ENCODE peak calls at places on chromosomes 1 and 21, in ten cellular contexts. W is left ventricle myocardium inferior, J is lower lobe of right lung, H is lung, L is neural progenitor cell, X is stomach, O is aorta, A is GM23338, E is cardiac muscle cell, Y is ovary. F is an unnamed sample.

GRCh38 chr1:108504447-108504846 is 54.3 kb downstream of the NBPF6 start:
- DNase-seq in W (no peak), J (no peak), H (no peak), L (no peak), X (no peak), O (no peak), A (no peak), E (no peak), Y (no peak), F (no peak)

GRCh38 chr1:158272681-158273080 is 17.0 kb upstream of the CD1C start:
- DNase-seq in W (no peak), J (no peak), H (no peak), L (no peak), X (no peak), O (no peak), A (no peak), E (no peak), Y (no peak), F (no peak)

GRCh38 chr1:209747580-209748262 is 8.1 kb upstream of the TRAF3IP3 start:
- DNase-seq in W (peak; percentile 87), J (peak; percentile 94), H (peak; percentile 95), L (peak; percentile 95), X (peak; percentile 96), O (peak; percentile 94), A (peak; percentile 98), E (peak; percentile 97), Y (peak; percentile 95), F (peak; percentile 92)

GRCh38 chr1:235882816-235883215 is 16.1 kb upstream of the LYST start:
- DNase-seq in W (no peak), J (no peak), H (no peak), L (no peak), X (no peak), O (no peak), A (no peak), E (peak; percentile 61), Y (no peak), F (no peak)

GRCh38 chr1:53586765-53587164 is 127.6 kb downstream of the DMRTB1 start:
- DNase-seq in W (no peak), J (no peak), H (no peak), L (peak; percentile 20), X (peak; percentile 13), O (no peak), A (no peak), E (no peak), Y (no peak), F (no peak)

GRCh38 chr1:119226880-119227279 is 86.4 kb upstream of the WARS2 start:
- DNase-seq in W (no peak), J (no peak), H (no peak), L (peak; percentile 29), X (no peak), O (no peak), A (no peak), E (no peak), Y (no peak), F (no peak)

GRCh38 chr1:181097242-181097641 is 8.7 kb downstream of the IER5 start:
- DNase-seq in W (no peak), J (no peak), H (no peak), L (no peak), X (no peak), O (no peak), A (peak; percentile 14), E (no peak), Y (no peak), F (no peak)

GRCh38 chr1:27862671-27863551 is 9.4 kb upstream of the THEMIS2 start:
- DNase-seq in W (peak; percentile 49), J (peak; percentile 77), H (peak; percentile 71), L (no peak), X (no peak), O (peak; percentile 86), A (no peak), E (peak; percentile 98), Y (no peak), F (no peak)

DNA sequence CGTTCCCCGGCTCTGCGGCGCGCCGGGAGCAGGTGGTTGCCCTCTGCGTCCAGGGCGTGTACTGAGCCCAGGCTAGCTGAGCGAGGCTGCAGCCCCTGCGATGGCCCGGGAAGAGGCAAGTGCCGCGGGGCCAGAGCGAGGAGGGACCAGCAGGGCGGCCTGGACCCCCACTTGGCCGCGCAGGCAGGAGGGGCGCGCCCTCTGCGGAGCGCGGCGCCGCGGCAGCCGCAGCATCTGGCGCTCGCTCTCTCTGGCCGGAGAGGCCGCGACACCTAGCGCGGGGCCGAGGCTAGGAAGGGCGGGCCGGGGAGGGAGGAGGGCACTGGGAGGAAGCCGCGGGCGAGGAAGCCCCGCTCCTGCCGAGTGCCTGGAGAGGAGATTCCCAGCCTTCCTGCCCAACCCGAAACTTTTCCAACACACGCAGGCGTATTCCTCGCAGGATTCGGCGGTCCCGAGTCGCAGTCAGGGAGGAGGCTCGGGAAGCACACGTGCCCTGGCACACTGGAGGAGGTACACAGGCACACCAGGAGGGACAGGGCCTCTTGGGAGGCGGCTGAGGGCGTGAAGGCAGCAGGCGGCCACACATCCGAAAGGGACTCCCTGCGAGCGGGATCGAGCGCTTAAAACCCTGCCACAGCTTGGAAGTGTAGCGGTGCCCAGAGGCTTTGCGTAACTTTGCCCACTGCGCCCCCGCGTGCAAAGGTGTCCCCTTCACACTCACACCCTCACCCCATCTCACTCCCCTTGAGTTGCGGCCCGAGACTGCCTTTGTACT is 4.8 kb upstream of the PROX1 start:
- DNase-seq in W (peak; percentile 40), J (no peak), H (no peak), L (peak; percentile 89), X (no peak), O (no peak), A (peak; percentile 84), E (no peak), Y (peak; percentile 44), F (no peak)
- H3K27me3 ChIP-seq in W (peaks cover 93% of the 10 kb centered on the region), J (peaks cover 98% of the 10 kb centered on the region), H (peaks cover 12% of the 10 kb centered on the region), L (peaks cover 94% of the 10 kb centered on the region), X (peaks cover 100% of the 10 kb centered on the region), O (no peaks in the 10 kb centered on the region), A (peaks cover 90% of the 10 kb centered on the region), E (peaks cover 21% of the 10 kb centered on the region), Y (no peaks in the 10 kb centered on the region), F (peaks cover 71% of the 10 kb centered on the region)

DNA sequence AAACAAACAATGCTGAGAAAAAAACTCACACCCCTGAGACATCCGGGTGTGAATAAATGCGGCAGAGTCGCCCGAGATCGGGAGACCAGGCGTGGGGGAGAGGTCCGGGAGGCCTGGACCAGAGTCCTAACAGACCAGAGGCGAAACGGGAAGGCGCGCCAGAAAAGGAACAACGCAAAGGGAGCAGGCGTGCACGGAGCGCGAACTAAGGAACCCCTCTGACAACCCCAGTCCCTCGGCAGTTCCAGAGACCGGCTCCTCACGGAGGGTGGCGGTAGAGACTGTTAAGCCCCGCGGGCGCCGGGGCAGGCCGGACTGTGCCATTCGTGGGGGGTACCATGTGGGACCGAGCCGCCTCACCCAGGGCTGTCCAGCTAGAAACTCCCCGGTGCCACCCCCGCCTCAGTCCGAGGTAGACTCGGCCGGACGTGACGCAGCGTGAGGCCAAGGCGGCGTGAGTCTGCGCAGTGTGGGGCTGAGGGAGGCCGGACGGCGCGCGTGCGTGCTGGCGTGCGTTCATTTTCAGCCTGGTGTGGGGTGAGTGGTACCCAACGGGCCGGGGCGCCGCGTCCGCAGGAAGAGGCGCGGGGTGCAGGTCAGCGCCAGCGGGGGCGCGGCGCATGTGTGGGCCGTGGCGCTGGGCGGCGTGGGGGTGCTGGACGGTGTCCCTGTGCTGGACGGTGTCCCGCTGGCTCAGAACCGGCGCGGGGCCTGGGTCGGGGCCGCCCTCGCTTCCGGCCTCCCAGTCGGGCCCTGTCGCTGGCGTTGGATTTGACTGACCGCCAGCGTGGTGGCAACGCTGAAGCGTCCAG is at the start of gene PARK7:
- DNase-seq in W (peak; percentile 100), J (peak; percentile 100), H (peak; percentile 100), L (peak; percentile 100), X (peak; percentile 100), O (peak; percentile 100), A (peak; percentile 99), E (peak; percentile 100), Y (peak; percentile 99), F (peak; percentile 94)
- H3K4me1 ChIP-seq in W (peaks cover 55% of the 10 kb centered on the region), J (peaks cover 27% of the 10 kb centered on the region), H (peaks cover 5% of the 10 kb centered on the region), L (peaks cover 9% of the 10 kb centered on the region), X (peaks cover 24% of the 10 kb centered on the region), O (no peaks in the 10 kb centered on the region), A (peaks cover 8% of the 10 kb centered on the region), E (peaks cover 9% of the 10 kb centered on the region), Y (peaks cover 2% of the 10 kb centered on the region), F (no peaks in the 10 kb centered on the region)

GRCh38 chr21:33424214-33424613 is 21.0 kb downstream of the IFNGR2 start:
- DNase-seq in W (no peak), J (no peak), H (no peak), L (no peak), X (no peak), O (no peak), A (no peak), E (no peak), Y (no peak), F (no peak)

GRCh38 chr21:33430858-33431257 is 27.6 kb downstream of the IFNGR2 start:
- DNase-seq in W (no peak), J (no peak), H (no peak), L (no peak), X (no peak), O (no peak), A (no peak), E (no peak), Y (no peak), F (no peak)

GRCh38 chr21:33425825-33426224 is 22.6 kb downstream of the IFNGR2 start:
- DNase-seq in W (no peak), J (no peak), H (no peak), L (no peak), X (no peak), O (no peak), A (no peak), E (no peak), Y (no peak), F (no peak)

GRCh38 chr21:33428669-33429068 is 25.5 kb downstream of the IFNGR2 start:
- DNase-seq in W (no peak), J (peak; percentile 68), H (peak; percentile 56), L (no peak), X (no peak), O (peak; percentile 65), A (no peak), E (no peak), Y (peak; percentile 15), F (no peak)

GRCh38 chr21:33427051-33427450 is 23.8 kb downstream of the IFNGR2 start:
- DNase-seq in W (no peak), J (no peak), H (no peak), L (no peak), X (no peak), O (no peak), A (no peak), E (no peak), Y (no peak), F (no peak)
- H3K36me3 ChIP-seq in W (peaks cover 97% of the 10 kb centered on the region), J (peaks cover 98% of the 10 kb centered on the region), H (peaks cover 42% of the 10 kb centered on the region), L (peaks cover 4% of the 10 kb centered on the region), X (peaks cover 25% of the 10 kb centered on the region), O (no peaks in the 10 kb centered on the region), A (peaks cover 7% of the 10 kb centered on the region), E (peaks cover 54% of the 10 kb centered on the region), Y (no peaks in the 10 kb centered on the region), F (peaks cover 13% of the 10 kb centered on the region)

GRCh38 chr21:33024278-33025103 is 1.2 kb upstream of the OLIG2 start:
- DNase-seq in W (no peak), J (no peak), H (no peak), L (peak; percentile 36), X (no peak), O (no peak), A (peak; percentile 45), E (no peak), Y (no peak), F (no peak)

GRCh38 chr21:33025471-33026298 is at the start of gene OLIG2:
- DNase-seq in W (no peak), J (no peak), H (no peak), L (peak; percentile 96), X (no peak), O (no peak), A (peak; percentile 98), E (no peak), Y (no peak), F (peak; percentile 88)

GRCh38 chr21:33026299-33026858 is 644 bp downstream of the OLIG2 start:
- DNase-seq in W (no peak), J (no peak), H (no peak), L (no peak), X (no peak), O (no peak), A (no peak), E (no peak), Y (no peak), F (no peak)

GRCh38 chr21:33023574-33024277 is 2.0 kb upstream of the OLIG2 start:
- DNase-seq in W (no peak), J (no peak), H (no peak), L (peak; percentile 75), X (no peak), O (no peak), A (peak; percentile 61), E (no peak), Y (no peak), F (no peak)

GRCh38 chr21:33025106-33025470 is 647 bp upstream of the OLIG2 start:
- DNase-seq in W (no peak), J (no peak), H (no peak), L (peak; percentile 81), X (no peak), O (no peak), A (peak; percentile 82), E (no peak), Y (no peak), F (no peak)
- H3K27me3 ChIP-seq in W (peaks cover 100% of the 10 kb centered on the region), J (peaks cover 100% of the 10 kb centered on the region), H (peaks cover 52% of the 10 kb centered on the region), L (peaks cover 100% of the 10 kb centered on the region), X (peaks cover 100% of the 10 kb centered on the region), O (no peaks in the 10 kb centered on the region), A (peaks cover 98% of the 10 kb centered on the region), E (peaks cover 100% of the 10 kb centered on the region), Y (peaks cover 4% of the 10 kb centered on the region), F (peaks cover 94% of the 10 kb centered on the region)

F was measured in iPS DF 6.9.